ENCODE peak calls at places on chromosomes 12 and 14, in four cellular contexts. W is H9, F is testis, C is chondrocyte. N is an unnamed sample.

GRCh38 chr14:31881531-31882310 is 195.4 kb upstream of the ARHGAP5 start:
- DNase-seq in W (no peak), F (no peak), C (no peak), N (no peak)

GRCh38 chr14:104400355-104400754 is 179.2 kb upstream of the C14orf180 start:
- DNase-seq in W (no peak), F (no peak), C (peak), N (no peak)

GRCh38 chr14:47442206-47442605 is 233.2 kb downstream of the MDGA2 start:
- DNase-seq in W (peak), F (peak), C (no peak), N (peak)

GRCh38 chr14:22567437-22567836 is 21.6 kb downstream of the DAD1 start:
- DNase-seq in W (no peak), F (no peak), C (no peak), N (no peak)

GRCh38 chr12:38386238-38386985 is 69.8 kb downstream of the ALG10B start:
- DNase-seq in W (no peak), F (no peak), C (no peak), N (no peak)

GRCh38 chr12:106205208-106206069 is 42.4 kb downstream of the CKAP4 start:
- DNase-seq in W (peak), F (no peak), C (no peak), N (peak)

GRCh38 chr12:67648306-67649164 is at the start of gene DYRK2:
- DNase-seq in W (peak), F (peak), C (no peak), N (peak)

GRCh38 chr12:86551146-86551571 is 295.0 kb upstream of the MGAT4C start:
- DNase-seq in W (no peak), F (no peak), C (no peak), N (no peak)

GRCh38 chr14:90576981-90577660 is 180.3 kb downstream of the CALM1 start:
- DNase-seq in W (no peak), F (no peak), C (peak), N (no peak)

GRCh38 chr14:22084393-22085281 is 411.0 kb upstream of the OR4E1 start:
- DNase-seq in W (no peak), F (peak), C (no peak), N (no peak)

GRCh38 chr14:72666610-72667009 is 227.3 kb downstream of the DPF3 start:
- DNase-seq in W (no peak), F (no peak), C (no peak), N (no peak)

GRCh38 chr14:55324812-55325211 is 53.6 kb downstream of the FBXO34 start:
- DNase-seq in W (no peak), F (no peak), C (no peak), N (no peak)

GRCh38 chr14:98114122-98114895 is 1157.7 kb downstream of the BCL11B start:
- DNase-seq in W (no peak), F (no peak), C (no peak), N (no peak)

GRCh38 chr12:112294793-112295192 is 87.4 kb downstream of the HECTD4 start:
- DNase-seq in W (no peak), F (no peak), C (no peak), N (no peak)

GRCh38 chr12:74626397-74626796 is 88.8 kb downstream of the ATXN7L3B start:
- DNase-seq in W (no peak), F (no peak), C (no peak), N (no peak)

GRCh38 chr12:131737485-131737827 is 26.6 kb downstream of the SFSWAP start:
- DNase-seq in W (no peak), F (no peak), C (no peak), N (no peak)

GRCh38 chr12:2322554-2323120 is 269.9 kb downstream of the CACNA1C start:
- DNase-seq in W (no peak), F (no peak), C (no peak), N (no peak)

GRCh38 chr12:120229071-120229582 is 28.2 kb upstream of the RPLP0 start:
- DNase-seq in W (no peak), F (peak), C (no peak), N (no peak)

GRCh38 chr12:120229583-120230325 is 28.8 kb upstream of the RPLP0 start:
- DNase-seq in W (peak), F (no peak), C (no peak), N (no peak)

GRCh38 chr12:120230326-120230973 is 29.5 kb upstream of the RPLP0 start:
- DNase-seq in W (peak), F (peak), C (no peak), N (no peak)

GRCh38 chr12:120230974-120231315 is 30.0 kb upstream of the RPLP0 start:
- DNase-seq in W (no peak), F (no peak), C (no peak), N (no peak)

DNA sequence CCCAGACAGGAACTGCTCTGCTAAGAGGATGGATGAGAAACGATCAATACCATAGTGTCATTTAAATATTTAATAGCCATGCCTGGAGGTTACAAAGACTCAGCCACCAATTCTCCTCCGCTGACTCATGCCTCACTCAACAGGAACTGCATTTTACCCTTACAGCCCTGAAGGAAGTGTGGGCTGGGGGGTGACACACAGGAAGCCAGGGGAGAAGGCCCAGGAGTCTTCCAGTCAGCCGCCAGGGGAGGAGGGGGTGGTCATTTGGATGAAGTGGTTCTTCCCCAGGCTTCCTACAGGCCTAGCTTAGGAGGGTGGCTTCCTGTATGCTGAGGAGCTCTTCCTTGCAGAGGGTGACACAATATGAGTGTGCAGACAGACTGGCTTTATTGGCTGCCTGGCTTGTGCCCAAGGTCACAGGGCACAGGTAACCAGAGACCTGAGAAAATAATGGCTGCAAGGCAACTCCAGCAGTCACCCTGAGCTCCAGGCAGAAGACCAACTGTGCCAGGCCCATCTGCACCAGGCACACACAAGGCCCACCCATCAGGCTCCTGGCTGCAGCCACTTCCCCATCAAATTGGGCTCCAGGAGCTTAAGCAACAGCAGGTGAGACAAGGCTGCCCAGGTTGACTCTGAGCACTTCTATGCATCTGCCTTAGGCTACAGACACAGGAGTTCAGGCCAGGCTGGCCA is 30.6 kb upstream of the RPLP0 start:
- DNase-seq in W (peak), F (no peak), C (no peak), N (peak)
- TF ChIP-seq CTCF in W (peak), F (no peak), C (peak), N (peak)

GRCh38 chr12:78645956-78646355 is 218.6 kb upstream of the SYT1 start:
- DNase-seq in W (no peak), F (no peak), C (no peak), N (no peak)

GRCh38 chr12:78636253-78636855 is 228.2 kb upstream of the SYT1 start:
- DNase-seq in W (no peak), F (no peak), C (no peak), N (no peak)

GRCh38 chr12:78641837-78642423 is 222.6 kb upstream of the SYT1 start:
- DNase-seq in W (no peak), F (no peak), C (no peak), N (no peak)
- TF ChIP-seq CTCF in W (peak), F (no peak), C (peak), N (peak)

GRCh38 chr12:57852195-57852594 is 5.7 kb upstream of the CTDSP2 start:
- DNase-seq in W (peak), F (no peak), C (no peak), N (no peak)

GRCh38 chr12:57851552-57852186 is 5.1 kb upstream of the CTDSP2 start:
- DNase-seq in W (no peak), F (no peak), C (no peak), N (no peak)

GRCh38 chr12:57850924-57851323 is 4.4 kb upstream of the CTDSP2 start:
- DNase-seq in W (peak), F (no peak), C (no peak), N (no peak)

GRCh38 chr12:57853864-57854556 is 7.5 kb upstream of the CTDSP2 start:
- DNase-seq in W (no peak), F (no peak), C (no peak), N (no peak)

GRCh38 chr12:57852620-57853509 is 6.3 kb upstream of the CTDSP2 start:
- DNase-seq in W (peak), F (peak), C (no peak), N (no peak)
- TF ChIP-seq CTCF in W (peak), F (no peak), C (peak), N (no peak)

DNA sequence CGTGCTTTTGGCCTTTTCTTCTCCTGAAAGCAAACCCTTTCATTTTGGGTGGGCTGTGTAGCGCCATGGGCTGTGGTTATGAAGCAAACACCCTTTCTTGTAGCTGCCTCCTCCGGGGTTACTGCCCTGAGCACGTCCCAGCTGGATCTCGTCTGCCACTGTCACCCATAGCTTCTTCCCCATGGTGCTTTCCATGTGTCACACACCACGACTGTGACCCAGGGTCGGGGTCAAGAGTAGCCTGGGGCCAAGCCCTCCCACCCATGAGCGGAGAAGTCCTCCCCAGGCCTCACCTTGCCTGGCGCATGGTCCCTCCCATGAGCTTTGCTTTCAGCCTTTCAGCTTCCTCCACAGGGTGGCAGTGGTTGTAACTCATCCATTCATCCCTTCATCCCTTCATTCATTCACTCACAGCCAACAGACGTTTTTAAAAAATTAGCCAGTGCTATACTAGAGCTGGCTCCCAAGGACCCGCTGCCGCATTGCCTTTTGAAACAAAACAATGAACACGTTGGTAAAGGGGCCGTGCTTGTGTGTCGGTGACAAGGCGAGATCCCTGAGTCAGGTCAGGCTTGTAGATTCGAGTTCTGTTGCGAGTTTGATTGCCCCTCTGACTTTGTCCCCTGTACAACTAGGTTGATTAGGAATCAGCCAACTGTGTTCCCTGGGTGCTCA is 29.5 kb downstream of the MEG3 start:
- DNase-seq in W (no peak), F (no peak), C (peak), N (no peak)
- TF ChIP-seq CTCF in W (peak), F (no peak), C (peak), N (no peak)

DNA sequence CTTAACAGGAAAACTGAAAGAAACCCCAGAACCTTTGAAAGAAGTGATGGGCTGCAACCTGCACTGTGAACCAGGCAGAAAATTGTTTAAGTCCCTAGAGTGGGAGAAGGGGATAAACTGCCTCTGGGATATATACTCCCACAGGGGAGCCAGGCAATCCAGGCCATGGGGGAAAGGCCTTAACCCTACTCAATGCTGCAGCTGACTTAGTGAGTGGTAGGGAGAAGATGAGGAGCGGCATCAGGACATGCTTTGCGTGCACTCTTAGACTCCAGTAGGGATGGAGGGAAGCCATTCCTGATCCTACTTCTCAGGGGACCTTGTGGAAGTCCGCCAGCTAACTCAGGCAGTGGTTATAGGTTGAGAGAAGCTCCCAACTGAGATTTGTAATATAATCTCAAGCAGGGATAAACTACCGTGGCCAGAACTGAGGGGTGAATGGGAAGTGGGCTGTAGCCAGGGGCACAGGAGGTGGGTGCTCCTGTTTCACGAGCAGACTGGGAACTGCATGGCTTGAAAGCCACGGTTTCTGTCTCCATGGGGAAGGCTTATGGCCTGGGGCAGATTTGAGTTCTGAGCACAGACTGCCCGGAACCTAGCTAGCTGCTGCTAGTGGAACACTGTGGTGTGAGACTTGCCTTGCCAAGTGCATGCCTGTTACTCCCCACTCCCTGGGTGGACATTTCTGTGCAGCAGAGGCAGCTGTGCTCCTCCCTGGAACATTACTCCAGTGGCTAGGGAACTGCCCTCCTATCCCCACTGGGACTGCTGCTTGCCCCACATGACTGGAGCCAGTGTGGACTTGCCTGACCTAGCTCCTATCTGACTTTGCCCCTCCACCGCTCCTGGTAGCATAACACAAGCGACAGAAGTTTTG is 119.2 kb upstream of the SCAF11 start:
- DNase-seq in W (no peak), F (no peak), C (no peak), N (no peak)
- TF ChIP-seq CTCF in W (no peak), F (no peak), C (no peak), N (no peak)

GRCh38 chr14:94636744-94637412 is 24.7 kb downstream of the SERPINA3 start:
- DNase-seq in W (no peak), F (no peak), C (no peak), N (peak)
- TF ChIP-seq CTCF in W (peak), F (no peak), C (peak), N (peak)

N was measured in right lobe of liver.